ENCODE peak calls at places on chromosome 6, in four cellular contexts. Q, V, U and K are unnamed samples. For H3K4me1, the result is how much of the 10 kb centered on the place peaks cover.

GRCh38 chr6:42125663-42126062 is 16.8 kb downstream of the C6orf132 start:
- DNase-seq in Q (no peak), V (no peak), U (no peak), K (no peak)

GRCh38 chr6:47897233-47897632 is 115.4 kb downstream of the OPN5 start:
- DNase-seq in Q (no peak), V (no peak), U (no peak), K (no peak)

GRCh38 chr6:158805698-158806373 is 13.3 kb downstream of the EZR start:
- DNase-seq in Q (no peak), V (no peak), U (no peak), K (no peak)

GRCh38 chr6:79599725-79600259 is 31.3 kb upstream of the SH3BGRL2 start:
- DNase-seq in Q (no peak), V (no peak), U (no peak), K (no peak)

GRCh38 chr6:20755631-20756030 is 221.4 kb downstream of the CDKAL1 start:
- DNase-seq in Q (no peak), V (no peak), U (no peak), K (no peak)

GRCh38 chr6:148343383-148343782 is 745 bp downstream of the SASH1 start:
- DNase-seq in Q (no peak), V (no peak), U (no peak), K (no peak)

GRCh38 chr6:22250486-22250885 is 46.4 kb downstream of the PRL start:
- DNase-seq in Q (no peak), V (peak), U (no peak), K (no peak)

GRCh38 chr6:6758915-6759654 is 170.6 kb downstream of the LY86 start:
- DNase-seq in Q (peak), V (peak), U (no peak), K (peak)

GRCh38 chr6:71181565-71181964 is 107.0 kb upstream of the OGFRL1 start:
- DNase-seq in Q (no peak), V (peak), U (no peak), K (peak)

GRCh38 chr6:135180458-135181332 is at the start of gene MYB:
- DNase-seq in Q (peak), V (peak), U (no peak), K (peak)

GRCh38 chr6:138403324-138403800 is 661 bp upstream of the HEBP2 start:
- DNase-seq in Q (peak), V (peak), U (no peak), K (peak)

GRCh38 chr6:169902070-169902469 is 150.6 kb downstream of the ERMARD start:
- DNase-seq in Q (no peak), V (no peak), U (no peak), K (no peak)

GRCh38 chr6:81766482-81767069 is 14.1 kb upstream of the TENT5A start:
- DNase-seq in Q (no peak), V (no peak), U (no peak), K (peak)

GRCh38 chr6:154847318-154847717 is 114.1 kb downstream of the SCAF8 start:
- DNase-seq in Q (no peak), V (no peak), U (no peak), K (no peak)

GRCh38 chr6:155832596-155832995 is 377.0 kb upstream of the NOX3 start:
- DNase-seq in Q (no peak), V (no peak), U (no peak), K (peak)

GRCh38 chr6:35919827-35920751 is 809 bp downstream of the SRPK1 start:
- DNase-seq in Q (peak), V (peak), U (no peak), K (peak)

GRCh38 chr6:11288065-11288464 is 55.6 kb upstream of the NEDD9 start:
- DNase-seq in Q (no peak), V (no peak), U (no peak), K (no peak)

GRCh38 chr6:112178846-112179245 is 75.5 kb downstream of the LAMA4 start:
- DNase-seq in Q (no peak), V (no peak), U (no peak), K (no peak)

GRCh38 chr6:26215200-26216014 is 128.2 kb downstream of the HFE start:
- DNase-seq in Q (no peak), V (no peak), U (no peak), K (peak)

GRCh38 chr6:109373762-109374161 is 8.5 kb downstream of the CD164 start:
- DNase-seq in Q (no peak), V (no peak), U (no peak), K (no peak)

GRCh38 chr6:142592876-142593275 is 291.1 kb downstream of the ADGRG6 start:
- DNase-seq in Q (no peak), V (no peak), U (no peak), K (no peak)

GRCh38 chr6:9095671-9096260 is 660.4 kb upstream of the SLC35B3 start:
- DNase-seq in Q (no peak), V (no peak), U (no peak), K (no peak)

GRCh38 chr6:144148891-144149290 is 1.4 kb upstream of the STX11 start:
- DNase-seq in Q (no peak), V (no peak), U (no peak), K (no peak)

DNA sequence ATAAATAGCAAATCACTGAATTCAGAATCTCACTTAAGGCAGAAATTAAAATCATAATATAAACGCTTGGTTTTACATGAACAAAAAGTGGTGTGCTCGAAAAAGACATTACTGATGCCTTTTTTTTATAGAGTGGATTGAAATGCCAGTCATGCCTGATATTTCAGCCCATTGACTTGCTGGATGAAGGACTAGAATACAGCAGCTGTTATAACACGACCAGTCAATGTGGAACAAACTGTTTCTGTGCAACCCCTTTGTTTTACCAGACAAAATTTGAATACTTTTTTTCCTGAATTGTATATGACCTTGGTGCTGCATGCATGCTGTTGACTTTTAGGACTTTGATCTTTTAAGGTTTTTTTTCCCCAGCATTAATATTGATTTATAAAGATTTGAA is 150.0 kb downstream of the QKI start:
- DNase-seq in Q (no peak), V (no peak), U (no peak), K (no peak)
- H3K4me1 ChIP-seq in Q (under half), V (under half), U (under half), K (under half)

DNA sequence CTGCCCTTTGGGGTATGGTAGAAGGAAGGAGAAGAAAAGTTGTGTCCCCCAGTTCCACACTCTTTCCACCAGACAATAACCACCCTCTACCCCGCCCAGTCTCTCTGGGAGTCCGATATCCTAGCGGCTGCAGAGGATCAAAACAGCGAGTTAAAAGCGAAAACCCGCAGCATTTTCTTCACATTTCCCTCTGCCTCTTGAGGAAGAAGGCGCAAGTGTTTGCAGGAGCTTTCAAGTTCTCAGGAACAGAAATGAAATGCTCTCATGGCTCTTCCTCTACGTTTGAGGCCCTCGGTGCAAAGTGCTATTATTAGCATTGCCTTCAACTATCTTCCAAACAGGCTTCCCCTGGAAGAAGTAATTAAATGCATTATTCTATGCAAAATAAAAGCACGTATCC is 52.2 kb upstream of the CCDC167 start:
- DNase-seq in Q (no peak), V (no peak), U (no peak), K (no peak)
- H3K4me1 ChIP-seq in Q (under half), V (under half), U (under half), K (under half)

DNA sequence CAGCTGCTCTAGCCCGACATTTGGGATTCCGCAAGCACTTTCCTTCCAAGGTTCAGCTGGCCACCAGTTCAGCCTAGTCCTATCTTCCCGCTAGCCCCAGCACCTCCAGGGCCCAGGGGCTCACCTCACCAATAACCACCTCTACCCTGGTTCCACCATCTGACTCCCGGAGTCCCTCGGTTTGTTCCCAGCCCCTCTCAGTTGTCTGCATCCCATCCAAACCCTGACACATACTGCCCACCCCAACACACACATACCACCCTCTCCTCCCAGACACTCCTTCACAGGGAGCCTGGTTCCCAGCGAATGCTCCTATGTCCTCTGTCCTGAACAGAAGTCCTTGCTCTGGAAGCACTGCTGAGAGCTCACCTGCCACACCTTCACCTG is 418 bp downstream of the TNXB start:
- DNase-seq in Q (no peak), V (no peak), U (no peak), K (no peak)
- H3K4me1 ChIP-seq in Q (under half), V (under half), U (half or more), K (under half)

DNA sequence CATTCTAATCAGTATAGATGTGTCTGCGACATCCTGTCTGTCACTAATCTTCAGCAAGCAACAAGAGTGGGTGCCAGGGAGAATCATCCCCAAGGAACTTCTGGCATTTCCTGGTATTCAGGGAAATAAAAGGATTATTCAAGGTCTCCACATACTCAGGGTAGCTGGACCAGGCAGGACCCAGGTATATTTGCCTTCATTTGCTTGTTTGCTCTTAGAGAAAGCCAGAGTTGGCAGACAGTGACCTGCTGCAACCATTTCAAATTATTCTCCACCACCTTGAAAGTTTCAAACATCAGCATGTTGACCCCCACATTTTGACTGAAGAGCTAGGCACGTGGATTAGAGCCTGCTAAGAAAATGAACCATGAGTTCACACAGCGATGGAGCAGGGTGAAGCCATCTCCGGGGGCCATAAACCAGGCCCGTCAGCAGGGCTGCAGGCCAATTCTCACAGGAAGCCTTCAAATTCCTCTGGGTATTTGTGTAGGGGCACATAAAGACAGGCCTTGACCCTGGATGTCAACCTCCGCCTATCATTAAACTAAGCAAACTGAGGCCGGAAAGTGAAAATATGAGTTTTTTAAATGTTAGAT is 33.0 kb downstream of the TRAM2 start:
- DNase-seq in Q (peak), V (no peak), U (no peak), K (no peak)
- H3K4me1 ChIP-seq in Q (under half), V (under half), U (half or more), K (under half)

DNA sequence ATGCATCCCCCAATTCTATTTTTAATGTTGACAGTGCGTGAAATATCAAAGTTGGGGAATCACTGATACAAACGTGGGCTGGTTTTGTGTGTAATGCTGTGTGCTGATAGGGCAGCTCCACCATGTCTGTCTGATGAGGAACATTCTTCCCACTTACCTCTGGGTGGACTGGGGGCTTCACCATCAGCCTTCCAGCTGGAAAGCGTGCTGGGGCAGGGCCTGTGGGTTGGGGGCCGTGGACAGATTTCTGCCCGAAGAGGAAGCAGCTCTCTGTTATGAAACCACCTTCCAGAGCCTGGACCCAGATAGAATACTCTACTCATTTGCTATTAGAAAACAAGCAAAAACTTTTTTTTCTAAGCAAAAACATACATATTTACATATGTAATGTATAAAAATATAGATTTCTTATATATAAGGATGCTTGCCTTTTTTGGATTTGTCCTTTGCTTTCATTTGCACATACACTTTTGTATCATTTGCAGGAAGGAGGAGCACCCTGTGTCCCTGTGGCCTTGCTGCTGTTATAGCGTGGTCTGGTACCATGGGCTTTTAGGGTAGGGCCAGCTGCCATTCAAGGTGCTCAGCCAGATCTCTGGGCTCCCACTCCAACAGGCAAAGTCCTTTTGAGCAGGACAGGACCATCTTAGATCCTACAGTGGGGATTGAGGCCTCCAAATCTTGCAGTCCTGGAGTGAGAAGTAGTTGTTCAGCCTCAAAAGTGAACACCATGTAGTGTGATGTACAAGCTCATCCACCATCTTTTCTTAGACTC is 48.1 kb downstream of the DUSP22 start:
- DNase-seq in Q (no peak), V (no peak), U (no peak), K (no peak)
- H3K4me1 ChIP-seq in Q (under half), V (under half), U (under half), K (under half)

GRCh38 chr6:129499871-129500219 is 210.1 kb downstream of the ARHGAP18 start:
- DNase-seq in Q (no peak), V (no peak), U (no peak), K (no peak)
- H3K4me1 ChIP-seq in Q (under half), V (under half), U (under half), K (under half)

GRCh38 chr6:136609878-136610706 is 59.9 kb upstream of the MAP7 start:
- DNase-seq in Q (no peak), V (peak), U (no peak), K (peak)
- H3K4me1 ChIP-seq in Q (under half), V (under half), U (under half), K (under half)

DNA sequence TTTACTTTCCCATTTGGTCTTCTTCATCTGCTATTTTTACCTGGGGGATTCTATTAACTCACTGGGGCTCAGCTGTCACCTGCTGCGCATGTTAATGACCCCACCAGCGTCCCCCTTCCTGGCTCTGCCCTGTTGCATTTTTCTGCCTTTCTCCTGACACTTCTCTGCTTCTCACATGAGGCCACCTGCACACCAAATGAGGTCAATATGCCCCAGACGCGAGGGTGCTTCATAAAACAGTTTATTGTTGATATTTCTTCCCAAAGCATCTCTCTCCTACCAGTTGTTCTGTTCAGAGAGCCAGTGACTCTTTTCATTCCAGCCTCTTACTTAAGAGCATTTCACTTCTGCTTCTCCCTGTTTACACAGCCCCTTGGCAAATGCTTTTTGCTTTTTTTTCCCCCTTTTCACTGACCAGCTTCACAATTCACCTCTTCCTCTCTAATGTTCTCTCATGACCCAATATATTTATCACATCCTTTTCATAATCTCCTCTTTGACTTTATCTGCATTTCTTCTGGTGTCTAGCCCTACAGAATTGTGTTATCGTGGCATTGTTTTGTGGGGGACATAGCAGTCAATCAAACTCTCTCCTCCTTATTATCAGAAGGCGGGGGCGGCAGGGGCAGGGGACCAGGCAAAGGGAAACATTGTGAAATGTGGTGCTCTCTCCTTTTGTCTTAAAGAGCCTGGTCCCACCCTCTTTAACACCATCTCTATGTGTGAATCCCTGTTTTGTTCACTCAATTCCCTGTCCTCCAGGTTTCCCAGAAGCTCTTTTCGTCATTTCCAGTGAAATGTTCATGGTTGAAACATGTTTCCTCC is 545.8 kb upstream of the CITED2 start:
- DNase-seq in Q (no peak), V (no peak), U (no peak), K (no peak)
- H3K4me1 ChIP-seq in Q (under half), V (under half), U (under half), K (under half)

GRCh38 chr6:44229376-44230033 is 6.1 kb downstream of the SLC29A1 start:
- DNase-seq in Q (peak), V (no peak), U (no peak), K (no peak)
- H3K4me1 ChIP-seq in Q (under half), V (under half), U (under half), K (under half)

DNA sequence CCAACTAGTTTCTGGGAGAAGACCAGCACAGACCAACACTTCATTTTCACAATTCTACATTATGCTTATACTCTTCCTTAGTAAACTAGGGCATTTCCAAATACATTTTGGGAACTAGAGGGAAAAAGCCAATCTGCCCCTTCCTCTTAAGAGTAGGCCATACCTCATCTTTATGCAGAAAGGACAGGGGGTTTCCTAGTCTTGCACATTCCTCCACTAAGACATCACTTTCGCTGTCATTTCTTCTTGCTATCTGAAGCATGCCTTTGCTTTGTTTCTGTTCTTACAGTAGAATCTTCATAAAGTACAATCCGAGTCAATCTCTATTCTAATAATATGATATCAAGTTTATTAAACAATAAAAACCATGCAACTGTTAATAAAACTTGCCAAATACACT is 105.8 kb downstream of the SMLR1 start:
- DNase-seq in Q (no peak), V (no peak), U (no peak), K (no peak)
- H3K4me1 ChIP-seq in Q (under half), V (under half), U (under half), K (under half)